ENCODE peak calls at places on chromosomes 4 and X, in six cellular contexts. G is CD8-positive, alpha-beta memory T cell; S is tibial artery; Z is CD8-positive, alpha-beta T cell; M is heart left ventricle; H is WERI-Rb-1. O is an unnamed sample.

GRCh38 chr4:25680580-25680979 is 24.9 kb downstream of the SLC34A2 start:
- DNase-seq in S (no peak), G (no peak), Z (no peak), H (no peak), M (no peak), O (no peak)

GRCh38 chrX:17435476-17435875 is 60.5 kb downstream of the NHS start:
- DNase-seq in Z (no peak), H (no peak), G (no peak), M (no peak), S (no peak), O (no peak)

GRCh38 chr4:26083987-26084386 is 170.0 kb downstream of the SMIM20 start:
- DNase-seq in H (peak; percentile 67), G (no peak), S (no peak), M (no peak), Z (no peak), O (no peak)

GRCh38 chrX:44344194-44344593 is 722 bp upstream of the EFHC2 start:
- DNase-seq in H (no peak), M (no peak), Z (peak; percentile 61), G (peak; percentile 65), S (peak; percentile 18), O (peak; percentile 40)

GRCh38 chrX:22109442-22109841 is 77.3 kb downstream of the PHEX start:
- DNase-seq in Z (no peak), S (no peak), M (no peak), G (no peak), H (no peak), O (no peak)

GRCh38 chr4:3307060-3307459 is 14.2 kb downstream of the RGS12 start:
- DNase-seq in Z (no peak), M (no peak), H (no peak), G (no peak), S (peak; percentile 5), O (no peak)

GRCh38 chr4:112327950-112328349 is 30.8 kb downstream of the ALPK1 start:
- DNase-seq in M (no peak), Z (no peak), G (peak; percentile 9), H (no peak), S (no peak), O (no peak)

GRCh38 chr4:24772061-24772705 is 23.2 kb upstream of the SOD3 start:
- DNase-seq in M (no peak), G (no peak), Z (no peak), S (no peak), H (no peak), O (no peak)

GRCh38 chr4:2248821-2249261 is 6.9 kb upstream of the HAUS3 start:
- DNase-seq in S (peak; percentile 17), Z (no peak), H (peak; percentile 11), M (peak; percentile 18), G (no peak), O (peak; percentile 4)

GRCh38 chrX:49838374-49838773 is 9.3 kb downstream of the PAGE4 start:
- DNase-seq in S (no peak), H (peak; percentile 13), Z (no peak), M (no peak), G (no peak), O (no peak)

GRCh38 chrX:145630081-145630480 is 187.5 kb upstream of the SLITRK2 start:
- DNase-seq in Z (no peak), H (no peak), M (no peak), S (no peak), G (no peak), O (no peak)
- H3K9me3 ChIP-seq in Z (no peaks in the 10 kb centered on the region), H (peaks cover 2% of the 10 kb centered on the region), M (no peaks in the 10 kb centered on the region), S (no peaks in the 10 kb centered on the region), G (no peaks in the 10 kb centered on the region), O (no peaks in the 10 kb centered on the region)

GRCh38 chrX:2631743-2632532 is 59.2 kb upstream of the CD99 start:
- DNase-seq in S (no peak), M (no peak), H (no peak), Z (no peak), G (no peak), O (no peak)
- H3K9me3 ChIP-seq in S (no peaks in the 10 kb centered on the region), M (peaks cover 44% of the 10 kb centered on the region), H (peaks cover 19% of the 10 kb centered on the region), Z (peaks cover 13% of the 10 kb centered on the region), G (peaks cover 23% of the 10 kb centered on the region), O (peaks cover 26% of the 10 kb centered on the region)

DNA sequence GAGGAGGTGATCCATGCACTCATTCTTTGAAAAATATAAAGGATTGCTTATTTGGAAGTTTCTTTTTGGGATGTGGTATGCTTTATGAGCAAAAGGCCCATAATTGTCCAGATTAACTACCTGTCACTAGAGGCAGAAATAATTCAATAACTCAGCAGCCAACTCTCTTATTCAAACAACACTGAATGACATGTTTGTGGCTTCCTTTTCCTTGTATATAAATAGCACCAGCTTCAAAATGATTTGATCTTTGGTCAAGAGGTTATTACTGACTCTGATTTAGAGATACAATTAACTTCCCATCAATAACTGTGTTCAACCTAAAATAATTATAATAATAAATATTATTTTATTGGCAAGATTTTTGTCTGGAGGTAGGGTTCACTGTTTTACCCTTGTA is 232.3 kb downstream of the AFF2 start:
- DNase-seq in G (no peak), M (no peak), S (no peak), Z (no peak), H (no peak), O (no peak)
- H3K9me3 ChIP-seq in G (no peaks in the 10 kb centered on the region), M (no peaks in the 10 kb centered on the region), S (no peaks in the 10 kb centered on the region), Z (no peaks in the 10 kb centered on the region), H (no peaks in the 10 kb centered on the region), O (no peaks in the 10 kb centered on the region)

DNA sequence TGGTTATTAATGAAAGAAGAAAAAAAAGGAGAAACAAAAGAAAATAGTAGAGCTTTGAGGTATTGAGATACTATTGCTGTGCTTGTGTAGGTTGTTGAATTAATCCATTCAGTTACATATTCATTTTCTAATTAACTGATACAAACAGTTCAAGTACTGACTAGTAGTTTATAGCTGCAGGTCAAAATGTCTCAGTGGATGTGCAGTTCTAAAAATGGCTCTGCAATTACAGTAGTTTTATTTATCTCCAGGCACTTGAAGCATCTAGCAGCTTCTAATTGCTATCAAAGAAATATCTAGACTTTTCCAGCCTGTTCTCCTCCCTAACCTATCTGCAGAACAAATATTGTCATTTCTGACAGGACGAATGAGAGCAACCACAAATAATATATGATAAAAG is 1887.7 kb upstream of the PCDH7 start:
- DNase-seq in G (no peak), S (no peak), M (no peak), Z (no peak), H (no peak), O (no peak)
- H3K9me3 ChIP-seq in G (no peaks in the 10 kb centered on the region), S (no peaks in the 10 kb centered on the region), M (no peaks in the 10 kb centered on the region), Z (no peaks in the 10 kb centered on the region), H (no peaks in the 10 kb centered on the region), O (no peaks in the 10 kb centered on the region)

GRCh38 chr4:138078751-138079150 is 163.4 kb downstream of the SLC7A11 start:
- DNase-seq in G (no peak), S (no peak), M (no peak), Z (no peak), H (no peak), O (no peak)
- H3K9me3 ChIP-seq in G (no peaks in the 10 kb centered on the region), S (no peaks in the 10 kb centered on the region), M (no peaks in the 10 kb centered on the region), Z (no peaks in the 10 kb centered on the region), H (no peaks in the 10 kb centered on the region), O (no peaks in the 10 kb centered on the region)

O was measured in T-helper 17 cell.